ENCODE peak calls at places on chromosomes 12 and 14, in seven cellular contexts. E, F, B, P, H, N and M are unnamed samples.

GRCh38 chr12:109134186-109134917 is 18.0 kb downstream of the ACACB start:
- DNase-seq in H (no peak), B (no peak), E (peak), N (peak), F (no peak), P (no peak), M (peak)

GRCh38 chr12:87793134-87793533 is 236.1 kb downstream of the C12orf50 start:
- DNase-seq in H (peak), B (no peak), E (peak), N (peak), P (no peak), F (no peak), M (no peak)

GRCh38 chr12:132181570-132182200 is 37.4 kb downstream of the NOC4L start:
- DNase-seq in F (no peak), E (no peak), B (no peak), P (no peak), H (no peak), N (no peak), M (no peak)

GRCh38 chr12:12563529-12563928 is 866 bp upstream of the DUSP16 start:
- DNase-seq in F (no peak), E (peak), B (no peak), H (peak), N (peak), P (no peak), M (no peak)

GRCh38 chr12:13940466-13940865 is 40.9 kb downstream of the GRIN2B start:
- DNase-seq in E (no peak), N (no peak), P (no peak), H (no peak), B (no peak), F (no peak), M (no peak)

GRCh38 chr12:75177997-75178396 is 31.6 kb downstream of the KCNC2 start:
- DNase-seq in B (no peak), H (peak), N (peak), P (no peak), E (peak), F (peak), M (no peak)

GRCh38 chr12:61490732-61491498 is 769.3 kb upstream of the USP15 start:
- DNase-seq in N (no peak), E (no peak), H (no peak), F (no peak), B (no peak), P (no peak), M (no peak)

GRCh38 chr14:60092516-60092915 is 793 bp downstream of the PCNX4 start:
- DNase-seq in N (peak), F (peak), E (peak), B (no peak), P (peak), H (peak), M (no peak)

GRCh38 chr14:97723834-97724770 is 926.9 kb downstream of the VRK1 start:
- DNase-seq in H (no peak), N (no peak), F (no peak), E (no peak), P (no peak), B (no peak), M (no peak)

GRCh38 chr12:49705479-49706267 is 1.5 kb downstream of the FMNL3 start:
- DNase-seq in P (no peak), B (no peak), F (no peak), H (peak), N (peak), E (peak), M (peak)